ENCODE peak calls at places on chromosomes 3 and 15, in five cellular contexts. O is heart left ventricle, I is thoracic aorta, K is brain microvascular endothelial cell, Z is suprapubic skin. P is an unnamed sample.

GRCh38 chr3:159102001-159102400 is 300.1 kb downstream of the MFSD1 start:
- DNase-seq in O (no peak), I (no peak), K (no peak), Z (no peak), P (no peak)

GRCh38 chr3:139528281-139528680 is 11.3 kb downstream of the RBP1 start:
- DNase-seq in O (no peak), I (no peak), K (no peak), Z (no peak), P (peak; percentile 52)

GRCh38 chr3:4746241-4746958 is 232.8 kb upstream of the BHLHE40 start:
- DNase-seq in O (peak; percentile 52), I (no peak), K (peak; percentile 71), Z (no peak), P (no peak)

GRCh38 chr3:123535580-123535979 is 49.3 kb downstream of the HACD2 start:
- DNase-seq in O (no peak), I (no peak), K (peak; percentile 70), Z (no peak), P (no peak)

GRCh38 chr3:149401215-149401925 is 23.9 kb upstream of the TM4SF1 start:
- DNase-seq in O (no peak), I (no peak), K (peak; percentile 31), Z (no peak), P (peak; percentile 79)

GRCh38 chr3:197468866-197469382 is 86.8 kb downstream of the BDH1 start:
- DNase-seq in O (no peak), I (no peak), K (no peak), Z (no peak), P (peak; percentile 31)

GRCh38 chr3:166444756-166445155 is 607.5 kb upstream of the BCHE start:
- DNase-seq in O (no peak), I (no peak), K (no peak), Z (peak; percentile 44), P (no peak)

GRCh38 chr3:68972358-68972979 is 40.1 kb upstream of the TAFA4 start:
- DNase-seq in O (peak; percentile 41), I (no peak), K (peak; percentile 50), Z (no peak), P (peak; percentile 41)

GRCh38 chr15:83305696-83306291 is 21.3 kb upstream of the BNC1 start:
- DNase-seq in O (no peak), I (no peak), K (no peak), Z (no peak), P (peak; percentile 58)

GRCh38 chr3:63972196-63972595 is 51.1 kb downstream of the PSMD6 start:
- DNase-seq in O (no peak), I (no peak), K (peak; percentile 87), Z (no peak), P (no peak)

GRCh38 chr3:58021072-58021959 is 13.1 kb downstream of the FLNB start:
- DNase-seq in O (peak; percentile 39), I (no peak), K (no peak), Z (no peak), P (no peak)

GRCh38 chr15:31412824-31413223 is 86.2 kb downstream of the KLF13 start:
- DNase-seq in O (no peak), I (no peak), K (no peak), Z (no peak), P (no peak)

GRCh38 chr3:160981217-160981938 is 123.8 kb downstream of the B3GALNT1 start:
- DNase-seq in O (no peak), I (no peak), K (no peak), Z (no peak), P (peak; percentile 33)

GRCh38 chr3:171585029-171585428 is 124.8 kb upstream of the TNIK start:
- DNase-seq in O (no peak), I (no peak), K (no peak), Z (no peak), P (no peak)

GRCh38 chr15:99976811-99977271 is 243.6 kb upstream of the LYSMD4 start:
- DNase-seq in O (no peak), I (no peak), K (peak; percentile 22), Z (no peak), P (no peak)

GRCh38 chr15:72197460-72198409 is at the start of gene GRAMD2A:
- DNase-seq in O (no peak), I (no peak), K (no peak), Z (no peak), P (no peak)

GRCh38 chr3:195271859-195272243 is 892 bp upstream of the XXYLT1 start:
- DNase-seq in O (no peak), I (no peak), K (no peak), Z (no peak), P (no peak)

GRCh38 chr15:100279849-100280248 is 61.9 kb downstream of the ADAMTS17 start:
- DNase-seq in O (no peak), I (no peak), K (no peak), Z (no peak), P (no peak)

GRCh38 chr3:37852097-37852496 is 9.6 kb upstream of the CTDSPL start:
- DNase-seq in O (no peak), I (no peak), K (peak; percentile 38), Z (no peak), P (no peak)

GRCh38 chr15:66625974-66626373 is 60.2 kb upstream of the LCTL start:
- DNase-seq in O (no peak), I (no peak), K (no peak), Z (no peak), P (no peak)

GRCh38 chr3:57757642-57758297 is 1.7 kb downstream of the SLMAP start:
- DNase-seq in O (no peak), I (no peak), K (no peak), Z (no peak), P (no peak)

GRCh38 chr3:21920431-21920830 is 169.4 kb upstream of the ZNF385D start:
- DNase-seq in O (no peak), I (no peak), K (peak; percentile 77), Z (no peak), P (no peak)

GRCh38 chr3:41346698-41347097 is 147.4 kb downstream of the CTNNB1 start:
- DNase-seq in O (no peak), I (no peak), K (no peak), Z (no peak), P (no peak)

GRCh38 chr15:31131853-31132375 is 30.4 kb upstream of the TRPM1 start:
- DNase-seq in O (no peak), I (no peak), K (no peak), Z (no peak), P (no peak)

GRCh38 chr3:69433938-69434263 is 48.0 kb upstream of the FRMD4B start:
- DNase-seq in O (no peak), I (no peak), K (no peak), Z (no peak), P (no peak)

GRCh38 chr3:177753498-177754155 is 556.3 kb upstream of the TBL1XR1 start:
- DNase-seq in O (peak; percentile 82), I (no peak), K (no peak), Z (no peak), P (no peak)

GRCh38 chr15:34514251-34514760 is 69.1 kb downstream of the GOLGA8B start:
- DNase-seq in O (peak; percentile 45), I (no peak), K (no peak), Z (no peak), P (peak; percentile 80)

GRCh38 chr15:95563634-95564033 is 766.9 kb upstream of the NR2F2 start:
- DNase-seq in O (no peak), I (no peak), K (no peak), Z (no peak), P (no peak)

GRCh38 chr3:166013073-166013679 is 176.0 kb upstream of the BCHE start:
- DNase-seq in O (no peak), I (no peak), K (peak; percentile 49), Z (no peak), P (no peak)

DNA sequence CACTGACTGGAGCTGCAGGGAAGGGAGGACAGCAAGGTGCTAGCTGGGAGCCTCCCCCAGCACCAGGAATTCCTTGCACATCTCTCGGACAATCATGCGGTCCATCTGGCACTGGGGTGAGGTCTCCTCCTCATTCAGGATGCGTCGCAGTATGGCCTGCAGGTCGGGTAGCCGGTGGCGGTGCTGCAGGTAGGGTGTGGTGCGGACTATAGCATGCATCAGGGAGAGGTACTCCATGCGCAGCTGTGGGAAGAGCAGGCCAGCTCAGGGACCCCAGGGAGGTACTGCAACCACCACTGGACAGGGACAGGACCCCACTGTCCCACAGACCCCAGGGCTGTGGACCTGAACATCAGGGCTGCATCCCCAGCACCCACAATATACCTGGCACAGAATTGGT is 11.2 kb downstream of the NCKIPSD start:
- DNase-seq in O (no peak), I (no peak), K (no peak), Z (no peak), P (no peak)
- H3K36me3 ChIP-seq in O (no peaks in the 10 kb centered on the region), I (peaks cover 42% of the 10 kb centered on the region), K (peaks cover 12% of the 10 kb centered on the region), Z (peaks cover 35% of the 10 kb centered on the region), P (no peaks in the 10 kb centered on the region)

GRCh38 chr15:40285151-40285898 is 2.5 kb upstream of the ANKRD63 start:
- DNase-seq in O (no peak), I (no peak), K (no peak), Z (no peak), P (no peak)
- H3K27me3 ChIP-seq in O (peaks cover 24% of the 10 kb centered on the region), I (peaks cover 12% of the 10 kb centered on the region), K (peaks cover 37% of the 10 kb centered on the region), Z (peaks cover 37% of the 10 kb centered on the region), P (peaks cover 5% of the 10 kb centered on the region)

GRCh38 chr3:25620508-25620907 is 44.2 kb downstream of the TOP2B start:
- DNase-seq in O (no peak), I (no peak), K (no peak), Z (no peak), P (no peak)
- H3K36me3 ChIP-seq in O (no peaks in the 10 kb centered on the region), I (peaks cover 25% of the 10 kb centered on the region), K (peaks cover 34% of the 10 kb centered on the region), Z (peaks cover 70% of the 10 kb centered on the region), P (no peaks in the 10 kb centered on the region)

GRCh38 chr3:194098036-194098871 is 37.7 kb upstream of the HES1 start:
- DNase-seq in O (no peak), I (no peak), K (no peak), Z (no peak), P (peak; percentile 60)

GRCh38 chr3:194099215-194099614 is 36.7 kb upstream of the HES1 start:
- DNase-seq in O (no peak), I (no peak), K (no peak), Z (no peak), P (no peak)

GRCh38 chr3:194097141-194097880 is 38.6 kb upstream of the HES1 start:
- DNase-seq in O (peak; percentile 35), I (no peak), K (no peak), Z (no peak), P (no peak)

GRCh38 chr3:194100856-194101390 is 35.0 kb upstream of the HES1 start:
- DNase-seq in O (no peak), I (no peak), K (no peak), Z (no peak), P (no peak)

GRCh38 chr3:194098872-194099183 is 37.1 kb upstream of the HES1 start:
- DNase-seq in O (no peak), I (no peak), K (no peak), Z (no peak), P (no peak)
- H3K27me3 ChIP-seq in O (peaks cover 20% of the 10 kb centered on the region), I (no peaks in the 10 kb centered on the region), K (peaks cover 52% of the 10 kb centered on the region), Z (no peaks in the 10 kb centered on the region), P (no peaks in the 10 kb centered on the region)

GRCh38 chr3:99430348-99431134 is 207.9 kb upstream of the COL8A1 start:
- DNase-seq in O (no peak), I (no peak), K (no peak), Z (no peak), P (no peak)

GRCh38 chr3:99425930-99426329 is 212.5 kb upstream of the COL8A1 start:
- DNase-seq in O (no peak), I (no peak), K (no peak), Z (no peak), P (no peak)

GRCh38 chr3:99429501-99429900 is 208.9 kb upstream of the COL8A1 start:
- DNase-seq in O (no peak), I (no peak), K (no peak), Z (no peak), P (no peak)
- H3K36me3 ChIP-seq in O (no peaks in the 10 kb centered on the region), I (no peaks in the 10 kb centered on the region), K (no peaks in the 10 kb centered on the region), Z (no peaks in the 10 kb centered on the region), P (no peaks in the 10 kb centered on the region)